ENCODE peak calls at places on chromosome 15, in five cellular contexts. One of them, this sample, is unnamed.

GRCh38 chr15:84749111-84749991 is 959 bp downstream of the ZNF592 start:
- DNase-seq in nephron progenitor cell: peak
- DNase-seq in RWPE1: peak
- DNase-seq in left colon: peak
- DNase-seq in T-helper 17 cell: peak
- DNase-seq in this sample: peak

GRCh38 chr15:70401709-70402108 is 304.0 kb upstream of the TLE3 start:
- DNase-seq in RWPE1: no peak
- DNase-seq in left colon: no peak
- DNase-seq in T-helper 17 cell: no peak
- DNase-seq in nephron progenitor cell: no peak
- DNase-seq in this sample: no peak

GRCh38 chr15:43877371-43877770 is 50.6 kb downstream of the WDR76 start:
- DNase-seq in left colon: no peak
- DNase-seq in T-helper 17 cell: no peak
- DNase-seq in RWPE1: no peak
- DNase-seq in nephron progenitor cell: no peak
- DNase-seq in this sample: peak

GRCh38 chr15:50906954-50907865 is 1.3 kb upstream of the AP4E1 start:
- DNase-seq in nephron progenitor cell: no peak
- DNase-seq in RWPE1: no peak
- DNase-seq in T-helper 17 cell: peak
- DNase-seq in left colon: peak
- DNase-seq in this sample: peak

GRCh38 chr15:85380860-85381535 is 595 bp downstream of the AKAP13 start:
- DNase-seq in RWPE1: peak
- DNase-seq in nephron progenitor cell: peak
- DNase-seq in T-helper 17 cell: peak
- DNase-seq in left colon: peak
- DNase-seq in this sample: peak

GRCh38 chr15:89067751-89068150 is 20.5 kb upstream of the ABHD2 start:
- DNase-seq in left colon: no peak
- DNase-seq in RWPE1: no peak
- DNase-seq in T-helper 17 cell: no peak
- DNase-seq in nephron progenitor cell: no peak
- DNase-seq in this sample: no peak

GRCh38 chr15:98676586-98677270 is 28.4 kb downstream of the IGF1R start:
- DNase-seq in T-helper 17 cell: no peak
- DNase-seq in left colon: no peak
- DNase-seq in RWPE1: no peak
- DNase-seq in nephron progenitor cell: no peak
- DNase-seq in this sample: no peak

GRCh38 chr15:85753791-85754452 is 40.8 kb downstream of the KLHL25 start:
- DNase-seq in T-helper 17 cell: no peak
- DNase-seq in RWPE1: no peak
- DNase-seq in nephron progenitor cell: no peak
- DNase-seq in left colon: no peak
- DNase-seq in this sample: no peak

GRCh38 chr15:80041497-80042253 is 17.8 kb upstream of the ZFAND6 start:
- DNase-seq in RWPE1: no peak
- DNase-seq in nephron progenitor cell: no peak
- DNase-seq in left colon: no peak
- DNase-seq in T-helper 17 cell: no peak
- DNase-seq in this sample: no peak

GRCh38 chr15:58492661-58493397 is 61.0 kb downstream of the LIPC start:
- DNase-seq in nephron progenitor cell: no peak
- DNase-seq in RWPE1: no peak
- DNase-seq in T-helper 17 cell: no peak
- DNase-seq in left colon: no peak
- DNase-seq in this sample: no peak

GRCh38 chr15:90309050-90309449 is 43.0 kb upstream of the ZNF774 start:
- DNase-seq in T-helper 17 cell: no peak
- DNase-seq in nephron progenitor cell: no peak
- DNase-seq in left colon: no peak
- DNase-seq in RWPE1: no peak
- DNase-seq in this sample: no peak

GRCh38 chr15:38389924-38390542 is 63.9 kb upstream of the FAM98B start:
- DNase-seq in left colon: peak
- DNase-seq in T-helper 17 cell: peak
- DNase-seq in nephron progenitor cell: peak
- DNase-seq in RWPE1: peak
- DNase-seq in this sample: peak

GRCh38 chr15:65085207-65085753 is 8.7 kb downstream of the KBTBD13 start:
- DNase-seq in nephron progenitor cell: no peak
- DNase-seq in RWPE1: no peak
- DNase-seq in left colon: no peak
- DNase-seq in T-helper 17 cell: no peak
- DNase-seq in this sample: no peak

GRCh38 chr15:50145451-50145872 is 26.4 kb upstream of the ATP8B4 start:
- DNase-seq in RWPE1: peak
- DNase-seq in left colon: no peak
- DNase-seq in T-helper 17 cell: no peak
- DNase-seq in nephron progenitor cell: peak
- DNase-seq in this sample: peak

GRCh38 chr15:58771621-58772235 is 626 bp downstream of the MINDY2 start:
- DNase-seq in T-helper 17 cell: peak
- DNase-seq in nephron progenitor cell: peak
- DNase-seq in RWPE1: peak
- DNase-seq in left colon: peak
- DNase-seq in this sample: peak

GRCh38 chr15:55196011-55196410 is 730 bp downstream of the RSL24D1 start:
- DNase-seq in left colon: no peak
- DNase-seq in T-helper 17 cell: no peak
- DNase-seq in RWPE1: no peak
- DNase-seq in nephron progenitor cell: no peak
- DNase-seq in this sample: no peak

GRCh38 chr15:91469627-91470567 is 369.8 kb downstream of the SV2B start:
- DNase-seq in T-helper 17 cell: no peak
- DNase-seq in RWPE1: no peak
- DNase-seq in left colon: peak
- DNase-seq in nephron progenitor cell: no peak
- DNase-seq in this sample: no peak

GRCh38 chr15:58115692-58116091 is 22.5 kb upstream of the AQP9 start:
- DNase-seq in left colon: no peak
- DNase-seq in T-helper 17 cell: no peak
- DNase-seq in RWPE1: peak
- DNase-seq in nephron progenitor cell: no peak
- DNase-seq in this sample: peak

GRCh38 chr15:84598250-84598649 is 2.6 kb upstream of the ZSCAN2 start:
- DNase-seq in RWPE1: no peak
- DNase-seq in nephron progenitor cell: no peak
- DNase-seq in left colon: no peak
- DNase-seq in T-helper 17 cell: no peak
- DNase-seq in this sample: no peak

GRCh38 chr15:68315495-68316007 is 38.0 kb downstream of the FEM1B start:
- DNase-seq in T-helper 17 cell: peak
- DNase-seq in RWPE1: no peak
- DNase-seq in left colon: no peak
- DNase-seq in nephron progenitor cell: peak
- DNase-seq in this sample: peak

GRCh38 chr15:78000089-78000926 is 77.2 kb downstream of the TBC1D2B start:
- DNase-seq in T-helper 17 cell: peak
- DNase-seq in left colon: peak
- DNase-seq in nephron progenitor cell: peak
- DNase-seq in RWPE1: peak
- DNase-seq in this sample: peak

GRCh38 chr15:50128266-50128665 is 9.2 kb upstream of the ATP8B4 start:
- DNase-seq in RWPE1: no peak
- DNase-seq in nephron progenitor cell: no peak
- DNase-seq in T-helper 17 cell: no peak
- DNase-seq in left colon: peak
- DNase-seq in this sample: no peak

GRCh38 chr15:50365570-50365969 is 10.6 kb upstream of the GABPB1 start:
- DNase-seq in RWPE1: no peak
- DNase-seq in nephron progenitor cell: no peak
- DNase-seq in T-helper 17 cell: no peak
- DNase-seq in left colon: no peak
- DNase-seq in this sample: no peak

GRCh38 chr15:67603063-67603462 is 60.6 kb downstream of the MAP2K5 start:
- DNase-seq in RWPE1: no peak
- DNase-seq in T-helper 17 cell: no peak
- DNase-seq in nephron progenitor cell: no peak
- DNase-seq in left colon: no peak
- DNase-seq in this sample: no peak

GRCh38 chr15:58900628-58901027 is 32.9 kb downstream of the SLTM start:
- DNase-seq in T-helper 17 cell: no peak
- DNase-seq in RWPE1: no peak
- DNase-seq in nephron progenitor cell: no peak
- DNase-seq in left colon: no peak
- DNase-seq in this sample: no peak

GRCh38 chr15:90571063-90571541 is 41.4 kb downstream of the CRTC3 start:
- DNase-seq in left colon: peak
- DNase-seq in RWPE1: no peak
- DNase-seq in nephron progenitor cell: no peak
- DNase-seq in T-helper 17 cell: no peak
- DNase-seq in this sample: no peak

GRCh38 chr15:41043276-41043675 is 72.8 kb downstream of the INO80 start:
- DNase-seq in T-helper 17 cell: no peak
- DNase-seq in RWPE1: no peak
- DNase-seq in left colon: no peak
- DNase-seq in nephron progenitor cell: no peak
- DNase-seq in this sample: no peak

GRCh38 chr15:31887246-31887645 is 143.1 kb upstream of the CHRNA7 start:
- DNase-seq in nephron progenitor cell: peak
- DNase-seq in RWPE1: no peak
- DNase-seq in T-helper 17 cell: no peak
- DNase-seq in left colon: no peak
- DNase-seq in this sample: no peak

GRCh38 chr15:54150255-54150654 is 172.0 kb downstream of the UNC13C start:
- DNase-seq in T-helper 17 cell: no peak
- DNase-seq in nephron progenitor cell: no peak
- DNase-seq in left colon: no peak
- DNase-seq in RWPE1: no peak
- DNase-seq in this sample: no peak

GRCh38 chr15:61987824-61988223 is 72.4 kb downstream of the VPS13C start:
- DNase-seq in nephron progenitor cell: no peak
- DNase-seq in RWPE1: no peak
- DNase-seq in left colon: no peak
- DNase-seq in T-helper 17 cell: no peak
- DNase-seq in this sample: no peak

GRCh38 chr15:74392402-74392876 is 25.0 kb upstream of the CYP11A1 start:
- DNase-seq in T-helper 17 cell: no peak
- DNase-seq in left colon: no peak
- DNase-seq in nephron progenitor cell: no peak
- DNase-seq in RWPE1: no peak
- DNase-seq in this sample: no peak

GRCh38 chr15:51681303-51681963 is at the start of gene SCG3:
- DNase-seq in nephron progenitor cell: peak
- DNase-seq in left colon: peak
- DNase-seq in T-helper 17 cell: peak
- DNase-seq in RWPE1: peak
- DNase-seq in this sample: peak

GRCh38 chr15:92683511-92683834 is 27.9 kb upstream of the FAM174B start:
- DNase-seq in RWPE1: no peak
- DNase-seq in nephron progenitor cell: peak
- DNase-seq in left colon: peak
- DNase-seq in T-helper 17 cell: no peak
- DNase-seq in this sample: peak

GRCh38 chr15:40097968-40098476 is 10.7 kb downstream of the BMF start:
- DNase-seq in RWPE1: no peak
- DNase-seq in T-helper 17 cell: no peak
- DNase-seq in left colon: peak
- DNase-seq in nephron progenitor cell: no peak
- DNase-seq in this sample: no peak

GRCh38 chr15:46111730-46112129 is 476.9 kb downstream of the SQOR start:
- DNase-seq in nephron progenitor cell: no peak
- DNase-seq in RWPE1: no peak
- DNase-seq in T-helper 17 cell: no peak
- DNase-seq in left colon: no peak
- DNase-seq in this sample: no peak

GRCh38 chr15:86892774-86893449 is 813.2 kb downstream of the AGBL1 start:
- DNase-seq in RWPE1: no peak
- DNase-seq in T-helper 17 cell: no peak
- DNase-seq in left colon: no peak
- DNase-seq in nephron progenitor cell: no peak
- DNase-seq in this sample: no peak

GRCh38 chr15:52394020-52394608 is 98.5 kb upstream of the MYO5C start:
- DNase-seq in RWPE1: no peak
- DNase-seq in nephron progenitor cell: no peak
- DNase-seq in left colon: no peak
- DNase-seq in T-helper 17 cell: no peak
- DNase-seq in this sample: no peak